ENCODE peak calls at places on chromosome 16, in six cellular contexts. N, M, P, O, E and F are unnamed samples.

GRCh38 chr16:86038923-86039310 is 140.0 kb downstream of the IRF8 start:
- DNase-seq in M (no peak), N (no peak), E (no peak), O (no peak), P (no peak), F (peak)

GRCh38 chr16:28182183-28182582 is 29.6 kb downstream of the XPO6 start:
- DNase-seq in E (no peak), N (no peak), M (peak), P (no peak), O (no peak), F (no peak)

GRCh38 chr16:14501331-14502255 is 128.5 kb downstream of the PARN start:
- DNase-seq in M (peak), O (peak), P (no peak), N (peak), E (peak), F (no peak)

GRCh38 chr16:80231888-80232287 is 308.9 kb upstream of the DYNLRB2 start:
- DNase-seq in P (no peak), M (peak), O (no peak), E (no peak), N (peak), F (no peak)

GRCh38 chr16:86663691-86664517 is 85.6 kb downstream of the FOXL1 start:
- DNase-seq in P (no peak), E (no peak), N (no peak), O (peak), M (peak), F (no peak)

GRCh38 chr16:72210571-72210970 is 38.6 kb upstream of the PMFBP1 start:
- DNase-seq in N (no peak), P (no peak), M (no peak), O (no peak), E (no peak), F (no peak)

GRCh38 chr16:48082516-48082915 is 73.3 kb downstream of the ABCC12 start:
- DNase-seq in P (no peak), O (no peak), M (peak), N (no peak), E (no peak), F (no peak)

GRCh38 chr16:68022278-68022727 is 729 bp downstream of the DDX28 start:
- DNase-seq in O (no peak), N (no peak), P (no peak), E (no peak), M (peak), F (no peak)

GRCh38 chr16:12158428-12158827 is 181.9 kb downstream of the SNX29 start:
- DNase-seq in E (no peak), O (no peak), N (no peak), M (peak), P (no peak), F (no peak)

GRCh38 chr16:19898924-19899604 is 14.4 kb upstream of the GPRC5B start:
- DNase-seq in P (peak), M (peak), O (peak), E (peak), N (no peak), F (peak)

GRCh38 chr16:86567701-86568571 is 1.3 kb downstream of the FOXC2 start:
- DNase-seq in M (peak), N (no peak), E (no peak), O (peak), P (no peak), F (no peak)

GRCh38 chr16:72995151-72995881 is 52.6 kb downstream of the ZFHX3 start:
- DNase-seq in M (no peak), N (no peak), O (no peak), P (peak), E (no peak), F (peak)

GRCh38 chr16:65975049-65975708 is 391.3 kb upstream of the CDH5 start:
- DNase-seq in P (no peak), O (no peak), E (no peak), N (no peak), M (peak), F (peak)

GRCh38 chr16:89599451-89599858 is 14.0 kb upstream of the DPEP1 start:
- DNase-seq in P (no peak), E (peak), O (no peak), M (peak), N (no peak), F (peak)

GRCh38 chr16:71540-72341 is 690 bp downstream of the RHBDF1 start:
- DNase-seq in N (no peak), M (peak), O (peak), P (peak), E (no peak), F (no peak)

GRCh38 chr16:26475579-26475978 is 591.1 kb upstream of the C16orf82 start:
- DNase-seq in M (no peak), N (no peak), E (no peak), P (no peak), O (no peak), F (no peak)

GRCh38 chr16:716250-716607 is 1.3 kb downstream of the METRN start:
- DNase-seq in O (no peak), E (no peak), M (peak), P (peak), N (no peak), F (no peak)

GRCh38 chr16:74999683-75000480 is 1.1 kb downstream of the ZNRF1 start:
- DNase-seq in O (peak), N (no peak), E (no peak), P (no peak), M (peak), F (peak)

GRCh38 chr16:86088816-86089215 is 189.9 kb downstream of the IRF8 start:
- DNase-seq in N (no peak), E (no peak), M (no peak), P (no peak), O (no peak), F (no peak)

GRCh38 chr16:20799599-20799998 is 6.7 kb downstream of the ERI2 start:
- DNase-seq in N (no peak), O (peak), E (peak), P (no peak), M (peak), F (no peak)

GRCh38 chr16:17194190-17194780 is 276.5 kb downstream of the XYLT1 start:
- DNase-seq in N (no peak), P (peak), O (no peak), M (peak), E (no peak), F (peak)

GRCh38 chr16:22313876-22314470 is 16.8 kb downstream of the POLR3E start:
- DNase-seq in M (no peak), E (no peak), P (no peak), N (no peak), O (no peak), F (no peak)

GRCh38 chr16:30775381-30776099 is 11.5 kb downstream of the ZNF629 start:
- DNase-seq in E (peak), N (no peak), O (peak), M (peak), P (peak), F (peak)

GRCh38 chr16:53224932-53225533 is 170.2 kb downstream of the CHD9 start:
- DNase-seq in E (peak), M (peak), N (no peak), O (no peak), P (no peak), F (no peak)

GRCh38 chr16:14015948-14016347 is 55.2 kb upstream of the MRTFB start:
- DNase-seq in N (no peak), P (no peak), O (peak), M (peak), E (no peak), F (no peak)

GRCh38 chr16:25009822-25010221 is 5.3 kb downstream of the ARHGAP17 start:
- DNase-seq in E (no peak), P (no peak), O (peak), N (no peak), M (peak), F (no peak)
- H3K4me2 ChIP-seq in E (no peak), P (no peak), O (peak), N (peak), M (no peak), F (no peak)

DNA sequence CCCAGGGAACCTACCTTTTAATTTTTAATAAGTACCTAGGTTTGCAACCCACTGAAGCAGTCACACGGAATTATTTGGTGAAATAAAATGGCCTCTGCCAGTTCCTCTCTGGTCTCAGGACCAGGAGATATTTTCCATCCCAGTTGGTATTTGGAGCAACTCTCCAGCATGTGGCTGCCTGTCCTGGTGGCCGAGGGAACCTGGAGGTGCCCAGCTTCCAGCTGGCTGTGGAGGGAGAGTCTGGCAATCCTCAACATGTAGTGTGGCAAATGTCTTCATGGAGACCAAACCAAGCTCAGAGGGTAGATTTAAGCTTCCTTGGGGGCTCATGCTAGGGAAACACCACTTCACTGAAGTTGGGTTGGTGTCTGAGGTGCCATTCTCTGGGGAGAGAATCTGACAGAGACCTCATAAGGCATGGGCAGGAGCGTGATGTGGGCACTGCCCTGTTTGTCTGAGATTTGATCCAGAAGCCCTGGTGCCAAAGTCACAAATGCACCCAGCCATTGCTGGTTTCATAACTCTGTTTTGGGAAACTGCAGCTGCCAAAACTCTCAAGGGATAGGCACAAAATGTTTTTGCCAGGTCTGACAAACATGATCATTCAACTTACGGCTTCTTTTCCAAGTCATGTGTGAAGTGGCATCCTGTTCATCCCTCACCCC is 2.8 kb downstream of the MT1X start:
- DNase-seq in M (no peak), N (no peak), O (no peak), E (no peak), P (no peak), F (no peak)
- H3K4me3 ChIP-seq in M (no peak), N (no peak), O (no peak), E (no peak), P (no peak), F (no peak)

DNA sequence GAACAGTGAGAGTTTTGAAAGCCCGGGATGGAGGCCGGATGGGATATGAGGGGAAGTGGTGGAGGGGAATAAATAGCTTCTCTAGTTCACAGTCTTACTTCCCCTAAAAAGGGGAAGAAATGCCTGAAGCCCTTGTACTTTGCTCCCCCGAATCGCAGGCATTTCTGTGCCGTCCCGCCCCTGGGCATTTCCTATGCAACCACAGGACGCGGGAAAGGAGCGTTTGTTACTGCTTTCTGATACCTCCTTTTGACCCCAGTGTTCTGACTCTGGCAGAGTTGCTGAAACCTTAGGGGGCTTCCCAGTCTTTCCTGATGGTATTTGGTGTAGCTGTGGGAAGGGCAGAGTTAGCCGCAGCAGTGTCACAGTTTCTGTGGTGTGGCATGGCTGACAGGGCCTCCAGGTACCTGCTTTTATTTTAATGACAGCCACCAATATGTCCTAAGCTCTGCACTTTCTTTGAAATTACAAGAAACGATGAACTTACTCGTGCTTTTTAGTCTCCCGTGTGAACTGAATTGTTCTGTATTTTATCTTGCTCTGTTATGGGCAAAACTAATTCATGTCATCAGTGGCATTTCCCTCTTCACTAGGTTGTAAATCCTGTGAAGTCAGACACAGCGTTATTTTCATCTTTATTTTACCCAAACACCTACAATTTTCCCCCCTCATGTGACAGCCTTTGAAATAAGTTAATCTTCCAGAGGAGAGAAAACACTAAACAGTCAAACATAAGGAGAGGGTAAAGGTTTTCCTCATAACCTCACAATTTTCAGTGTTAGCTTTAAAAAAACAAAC is 27.1 kb downstream of the USP10 start:
- DNase-seq in E (no peak), P (no peak), N (peak), O (no peak), M (no peak), F (no peak)
- H3K4me2 ChIP-seq in E (peak), P (no peak), N (peak), O (peak), M (no peak), F (peak)

DNA sequence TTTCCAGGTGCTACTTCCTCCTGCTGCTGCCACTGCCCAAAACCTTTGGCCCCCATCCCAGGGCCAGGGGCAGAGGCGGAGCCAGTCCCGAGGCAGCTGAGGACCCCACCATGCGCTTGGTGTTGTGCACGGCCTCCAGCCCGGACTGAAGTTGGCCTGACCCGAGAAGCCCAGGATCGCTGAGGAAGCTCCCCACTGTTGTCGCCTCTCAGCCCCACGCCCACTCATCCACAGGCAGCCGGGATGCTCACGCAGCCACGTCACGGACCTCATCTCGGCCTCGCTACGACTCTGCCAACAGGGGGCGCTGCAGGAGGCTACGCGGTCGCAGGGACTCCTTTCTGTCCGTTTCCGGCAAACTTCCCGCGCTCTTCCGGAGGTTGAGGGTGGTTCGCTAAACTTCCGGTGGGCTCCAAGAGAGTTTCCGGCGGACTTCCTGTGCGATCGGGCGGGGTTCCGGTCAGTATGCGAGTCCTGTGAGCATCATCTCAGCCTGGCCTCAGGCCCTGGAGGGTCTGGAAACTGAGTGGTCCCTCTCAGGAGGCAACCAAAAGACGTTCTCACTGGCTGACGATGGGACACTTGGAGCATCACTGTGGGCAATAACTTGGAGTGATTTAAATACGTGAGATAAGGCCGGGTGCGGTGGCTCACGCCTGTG is 12.4 kb downstream of the ZG16B start:
- DNase-seq in O (no peak), N (no peak), M (peak), E (no peak), P (no peak), F (peak)
- H3K4me3 ChIP-seq in O (no peak), N (peak), M (no peak), E (no peak), P (no peak), F (no peak)

DNA sequence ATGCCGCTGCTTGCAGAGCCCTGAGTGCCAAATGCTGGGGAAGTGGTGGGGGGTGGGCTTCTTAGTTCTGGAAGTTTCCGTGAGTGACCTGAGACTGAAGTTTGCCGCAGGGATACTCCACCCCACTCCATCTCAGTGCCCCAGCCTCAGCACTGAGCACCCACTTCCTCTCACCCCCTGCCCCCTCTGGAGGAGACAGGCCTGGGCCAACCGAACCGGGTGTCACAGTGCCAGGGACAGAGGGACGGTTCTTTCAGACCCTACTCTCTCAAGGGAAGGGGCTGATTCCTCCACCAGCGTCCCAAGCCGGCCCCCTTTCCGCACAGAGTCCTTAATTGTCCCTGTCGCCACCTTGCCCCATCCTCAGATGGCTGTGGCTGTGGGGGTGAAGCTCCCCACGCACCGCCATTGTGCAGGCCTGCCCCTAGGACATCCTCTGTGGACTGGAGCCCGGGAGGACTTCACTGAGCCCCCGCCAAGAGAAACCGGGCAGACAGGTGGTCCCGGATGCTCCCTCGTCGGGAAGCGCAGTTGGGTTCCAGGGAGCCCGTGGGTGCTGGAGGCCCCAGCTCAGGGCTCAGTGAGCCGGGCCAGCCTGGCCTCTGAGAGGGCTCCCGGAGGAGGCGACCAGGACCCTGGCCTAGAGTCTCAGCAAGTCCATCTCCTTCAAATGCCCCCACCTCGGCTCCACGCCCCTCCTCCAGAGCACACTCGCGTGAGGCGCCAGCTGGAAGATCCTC is 1.6 kb upstream of the KREMEN2 start:
- DNase-seq in M (no peak), E (no peak), P (no peak), O (no peak), N (no peak), F (no peak)
- H3K4me2 ChIP-seq in M (no peak), E (no peak), P (peak), O (no peak), N (peak), F (no peak)

GRCh38 chr16:88533945-88534641 is 36.1 kb upstream of the ZC3H18 start:
- DNase-seq in O (peak), E (peak), N (no peak), P (peak), M (peak), F (peak)

GRCh38 chr16:88536510-88536909 is 33.7 kb upstream of the ZC3H18 start:
- DNase-seq in E (no peak), O (no peak), N (no peak), P (no peak), M (no peak), F (no peak)

GRCh38 chr16:88534731-88535141 is 35.5 kb upstream of the ZC3H18 start:
- DNase-seq in E (no peak), N (no peak), M (peak), P (no peak), O (no peak), F (no peak)

GRCh38 chr16:88535857-88536222 is 34.4 kb upstream of the ZC3H18 start:
- DNase-seq in N (no peak), M (no peak), P (no peak), E (no peak), O (no peak), F (no peak)

DNA sequence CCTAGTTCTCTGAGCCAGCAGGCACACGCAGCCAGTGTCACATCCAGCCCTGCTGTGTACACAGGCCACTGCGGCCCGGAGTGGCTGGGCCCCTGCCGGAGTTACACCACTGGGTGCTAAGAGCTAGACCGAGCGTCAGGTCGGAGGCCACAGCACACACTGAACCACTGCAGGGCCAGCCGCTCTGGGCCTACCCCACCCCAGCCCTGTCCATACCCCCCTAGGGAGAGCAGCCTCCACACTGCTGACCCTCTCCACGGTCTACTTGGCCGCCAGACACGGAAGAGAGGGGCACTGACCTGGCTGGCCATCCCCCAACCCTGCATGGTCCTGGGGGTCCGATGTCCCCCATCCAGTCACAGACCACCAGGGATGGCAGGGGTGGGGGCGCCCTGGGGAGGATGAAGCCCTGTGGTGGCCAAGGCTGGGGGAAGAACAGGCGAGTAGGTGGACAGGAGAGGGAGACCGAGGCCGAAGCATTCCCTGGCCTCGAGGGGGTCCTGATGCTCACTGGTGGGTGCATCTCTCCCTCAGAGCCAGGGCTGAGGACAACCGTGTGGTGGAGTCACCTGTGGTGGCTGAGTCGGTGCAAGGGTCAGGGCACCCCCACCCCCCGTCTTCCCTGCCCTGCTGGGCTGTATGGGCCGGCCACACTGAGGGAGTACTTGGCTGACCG is 34.9 kb upstream of the ZC3H18 start:
- DNase-seq in P (no peak), N (no peak), O (no peak), M (no peak), E (no peak), F (no peak)
- H3K4me3 ChIP-seq in P (peak), N (peak), O (no peak), M (peak), E (peak), F (no peak)